ENCODE peak calls at places on chromosomes 2 and 18, in four cellular contexts. F is cardiac muscle cell, K is endothelial cell of umbilical vein, X is mesenchymal stem cell. A is an unnamed sample. For H3K4me1, H3K36me3 and H3K9me3, the result is how much of the 10 kb centered on the place peaks cover.

GRCh38 chr18:29560270-29560669 is 1383.3 kb upstream of the CDH2 start:
- DNase-seq in F (no peak), K (no peak), X (no peak), A (no peak)

GRCh38 chr2:155872396-155872795 is 460.1 kb downstream of the NR4A2 start:
- DNase-seq in K (no peak), X (no peak), F (no peak), A (no peak)

GRCh38 chr18:60247103-60247502 is 125.5 kb downstream of the MC4R start:
- DNase-seq in K (no peak), X (no peak), F (no peak), A (no peak)

GRCh38 chr2:18118703-18119102 is 240.2 kb downstream of the KCNS3 start:
- DNase-seq in X (no peak), K (no peak), F (no peak), A (no peak)

GRCh38 chr18:14949800-14950415 is 201.9 kb downstream of the ANKRD30B start:
- DNase-seq in X (no peak), K (no peak), F (no peak), A (no peak)

GRCh38 chr18:23226930-23227728 is 91.8 kb downstream of the CABLES1 start:
- DNase-seq in F (no peak), K (peak), X (peak), A (no peak)

GRCh38 chr2:85807756-85808155 is 54.0 kb downstream of the ATOH8 start:
- DNase-seq in F (no peak), K (no peak), X (no peak), A (no peak)

GRCh38 chr18:74950479-74950878 is 258.5 kb downstream of the PTGR3 start:
- DNase-seq in X (no peak), F (no peak), K (peak), A (no peak)

GRCh38 chr18:29874519-29875098 is 1167.9 kb downstream of the DSC3 start:
- DNase-seq in F (peak), K (peak), X (peak), A (peak)

GRCh38 chr18:70522183-70522582 is 233.3 kb downstream of the SOCS6 start:
- DNase-seq in X (no peak), F (no peak), K (no peak), A (no peak)

GRCh38 chr2:233413529-233414272 is 59.4 kb downstream of the DGKD start:
- DNase-seq in K (peak), F (no peak), X (peak), A (no peak)

GRCh38 chr2:15959331-15960153 is 19.2 kb downstream of the MYCN start:
- DNase-seq in F (no peak), X (no peak), K (no peak), A (no peak)

GRCh38 chr2:206056286-206056685 is 29.7 kb downstream of the INO80D start:
- DNase-seq in K (no peak), X (no peak), F (no peak), A (no peak)

GRCh38 chr2:113240915-113241911 is 37.5 kb downstream of the PAX8 start:
- DNase-seq in F (no peak), X (peak), K (peak), A (no peak)

GRCh38 chr18:59631583-59632181 is 65.5 kb downstream of the CCBE1 start:
- DNase-seq in F (peak), X (peak), K (peak), A (no peak)

GRCh38 chr18:25830787-25831186 is 259.6 kb downstream of the SS18 start:
- DNase-seq in K (peak), X (peak), F (no peak), A (no peak)

GRCh38 chr2:218024336-218024735 is 21.5 kb upstream of the TNS1 start:
- DNase-seq in K (no peak), F (no peak), X (no peak), A (no peak)

GRCh38 chr2:217756375-217757107 is 246.3 kb downstream of the TNS1 start:
- DNase-seq in X (peak), K (peak), F (peak), A (peak)

DNA sequence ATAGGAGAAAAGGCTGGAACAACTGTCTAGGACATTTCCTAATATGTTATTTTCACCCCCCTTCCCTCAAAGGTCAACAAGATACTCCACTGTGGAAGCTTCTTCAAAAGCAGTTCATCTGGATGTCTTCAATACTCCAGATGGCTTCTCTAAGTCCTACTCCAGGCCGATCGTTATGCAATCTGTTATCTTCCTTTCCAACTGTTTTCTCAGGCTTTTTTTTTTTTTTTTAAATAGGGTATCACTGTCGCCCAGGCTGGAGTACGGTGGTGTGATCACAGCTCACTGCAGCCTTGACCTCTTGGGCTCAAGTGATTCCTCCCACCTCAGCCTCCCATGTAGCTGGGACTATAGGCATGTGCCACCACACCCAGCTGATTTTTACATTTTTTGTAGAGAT is 26.3 kb downstream of the ATP8B1 start:
- DNase-seq in K (no peak), F (no peak), X (peak), A (no peak)
- H3K4me1 ChIP-seq in K (half or more), F (under half), X (under half), A (under half)

GRCh38 chr2:10786240-10786982 is 26.2 kb downstream of the PDIA6 start:
- DNase-seq in X (no peak), F (no peak), K (no peak), A (no peak)
- H3K36me3 ChIP-seq in X (half or more), F (half or more), K (under half), A (half or more)

DNA sequence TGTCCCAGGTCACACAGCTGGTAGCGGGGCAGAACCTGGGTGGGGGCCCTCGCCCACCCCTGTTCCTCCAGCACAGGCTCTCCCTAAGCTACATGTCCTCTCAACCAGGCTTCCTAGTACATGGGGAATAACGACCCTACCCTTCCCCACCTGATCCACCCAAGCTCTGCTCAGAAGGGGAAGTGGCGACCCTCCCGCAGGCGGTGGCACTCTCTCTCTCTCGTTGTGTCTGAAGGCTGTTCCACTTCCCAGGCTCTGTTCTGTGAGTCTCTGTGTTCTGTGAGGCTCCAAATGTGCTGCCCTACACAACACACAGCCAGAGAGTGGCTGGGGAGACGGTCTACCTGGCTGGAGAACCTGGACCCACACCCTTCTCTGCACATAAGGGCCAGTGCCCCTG is 135.8 kb downstream of the COPS8 start:
- DNase-seq in F (no peak), X (no peak), K (no peak), A (no peak)
- H3K9me3 ChIP-seq in F (under half), X (under half), K (under half), A (under half)

GRCh38 chr2:445896-446295 is 158.0 kb upstream of the ALKAL2 start:
- DNase-seq in F (no peak), X (no peak), K (no peak), A (no peak)

GRCh38 chr2:449246-450067 is 161.6 kb upstream of the ALKAL2 start:
- DNase-seq in X (no peak), K (no peak), F (no peak), A (no peak)

GRCh38 chr2:443754-444153 is 155.9 kb upstream of the ALKAL2 start:
- DNase-seq in F (no peak), K (no peak), X (no peak), A (no peak)

GRCh38 chr2:444937-445884 is 157.3 kb upstream of the ALKAL2 start:
- DNase-seq in X (no peak), K (no peak), F (no peak), A (no peak)

GRCh38 chr2:446963-447540 is 159.2 kb upstream of the ALKAL2 start:
- DNase-seq in X (no peak), F (no peak), K (no peak), A (no peak)
- H3K4me1 ChIP-seq in X (under half), F (under half), K (under half), A (under half)

GRCh38 chr2:27214936-27215335 is 2.2 kb upstream of the CAD start:
- DNase-seq in F (no peak), X (no peak), K (no peak), A (no peak)

GRCh38 chr2:27220091-27220490 is 2.9 kb downstream of the CAD start:
- DNase-seq in F (no peak), X (no peak), K (no peak), A (no peak)

GRCh38 chr2:27218614-27219013 is 1.4 kb downstream of the CAD start:
- DNase-seq in F (no peak), K (no peak), X (no peak), A (no peak)

GRCh38 chr2:27217173-27218121 is at the start of gene CAD:
- DNase-seq in K (peak), X (peak), F (peak), A (peak)

GRCh38 chr2:27216416-27217137 is 592 bp upstream of the CAD start:
- DNase-seq in K (no peak), X (no peak), F (no peak), A (no peak)
- H3K36me3 ChIP-seq in K (under half), X (half or more), F (under half), A (half or more)

DNA sequence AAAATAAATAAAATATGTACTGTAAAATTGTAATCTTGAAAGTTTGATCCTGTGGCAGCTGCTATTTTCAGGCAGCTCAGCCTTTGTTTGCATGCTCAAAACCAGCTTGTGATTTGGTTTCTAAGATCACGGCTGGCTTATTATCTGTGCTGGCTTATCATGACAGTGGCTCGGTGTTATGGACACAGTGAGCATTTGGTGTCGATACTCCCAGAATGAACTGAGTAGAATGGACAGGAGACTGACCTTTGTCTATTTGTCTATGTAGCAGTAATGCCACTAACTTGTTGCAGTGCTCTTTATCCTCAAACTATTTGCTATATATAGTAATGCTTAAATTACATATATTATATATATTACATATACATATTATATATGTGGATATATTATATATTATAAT is 58.8 kb downstream of the NEDD4L start:
- DNase-seq in X (no peak), K (no peak), F (no peak), A (no peak)
- H3K9me3 ChIP-seq in X (under half), K (under half), F (under half), A (under half)

GRCh38 chr2:199458806-199459285 is 1.1 kb upstream of the SATB2 start:
- DNase-seq in X (no peak), F (no peak), K (peak), A (no peak)

GRCh38 chr2:199460101-199460671 is 2.4 kb upstream of the SATB2 start:
- DNase-seq in F (no peak), K (peak), X (peak), A (peak)

GRCh38 chr2:199458017-199458805 is 472 bp upstream of the SATB2 start:
- DNase-seq in K (peak), X (no peak), F (peak), A (peak)

GRCh38 chr2:199460808-199461454 is 3.2 kb upstream of the SATB2 start:
- DNase-seq in X (no peak), K (peak), F (no peak), A (no peak)

GRCh38 chr2:199459286-199460100 is 1.8 kb upstream of the SATB2 start:
- DNase-seq in K (peak), F (peak), X (peak), A (peak)
- H3K4me1 ChIP-seq in K (under half), F (under half), X (under half), A (under half)

GRCh38 chr2:47029737-47030524 is 114.3 kb upstream of the MCFD2 start:
- DNase-seq in X (peak), F (no peak), K (no peak), A (no peak)
- H3K36me3 ChIP-seq in X (half or more), F (under half), K (under half), A (under half)

GRCh38 chr2:89818873-89819272 is 1127.4 kb downstream of the RPIA start:
- DNase-seq in F (no peak), K (no peak), X (no peak), A (no peak)
- H3K9me3 ChIP-seq in F (half or more), K (under half), X (half or more), A (under half)

GRCh38 chr2:241870611-241871537 is 1.3 kb downstream of the RTP5 start:
- DNase-seq in X (no peak), K (no peak), F (no peak), A (no peak)

GRCh38 chr2:241868661-241869081 is 858 bp upstream of the RTP5 start:
- DNase-seq in K (no peak), X (no peak), F (no peak), A (no peak)

GRCh38 chr2:241867776-241868420 is 1.6 kb upstream of the RTP5 start:
- DNase-seq in K (no peak), F (no peak), X (no peak), A (no peak)

GRCh38 chr2:241870081-241870541 is 582 bp downstream of the RTP5 start:
- DNase-seq in X (no peak), F (no peak), K (no peak), A (no peak)

GRCh38 chr2:241869087-241869961 is at the start of gene RTP5:
- DNase-seq in K (no peak), F (no peak), X (no peak), A (no peak)
- H3K4me1 ChIP-seq in K (under half), F (under half), X (under half), A (under half)